ENCODE peak calls at places on chromosome 13, in seven cellular contexts. B is progenitor cell of endocrine pancreas, W is K562, E is IMR-90, A is psoas muscle, G is lower lobe of right lung, L is fibroblast of lung. P is an unnamed sample.

GRCh38 chr13:31349156-31349555 is 149.4 kb downstream of the B3GLCT start:
- DNase-seq in B (no peak), W (no peak), E (no peak), A (no peak), G (no peak), L (no peak), P (no peak)

GRCh38 chr13:45339867-45340266 is 1.1 kb downstream of the TPT1 start:
- DNase-seq in B (no peak), W (no peak), E (no peak), A (no peak), G (no peak), L (no peak), P (no peak)

GRCh38 chr13:99992912-99993311 is 11.3 kb downstream of the ZIC2 start:
- DNase-seq in B (no peak), W (no peak), E (no peak), A (no peak), G (no peak), L (no peak), P (no peak)

GRCh38 chr13:113633485-113633873 is 24.5 kb downstream of the ATP4B start:
- DNase-seq in B (no peak), W (no peak), E (no peak), A (no peak), G (peak), L (no peak), P (no peak)

GRCh38 chr13:27868639-27869435 is 51.0 kb upstream of the PDX1 start:
- DNase-seq in B (no peak), W (no peak), E (peak), A (no peak), G (no peak), L (peak), P (no peak)

GRCh38 chr13:33139186-33139585 is 123.0 kb downstream of the KL start:
- DNase-seq in B (no peak), W (no peak), E (no peak), A (peak), G (no peak), L (no peak), P (no peak)

GRCh38 chr13:33644607-33645543 is 173.1 kb upstream of the RFC3 start:
- DNase-seq in B (no peak), W (no peak), E (peak), A (peak), G (no peak), L (peak), P (no peak)

GRCh38 chr13:70203661-70204229 is 95.5 kb upstream of the KLHL1 start:
- DNase-seq in B (no peak), W (no peak), E (no peak), A (no peak), G (no peak), L (no peak), P (peak)

GRCh38 chr13:99307648-99308339 is 595 bp upstream of the GPR183 start:
- DNase-seq in B (no peak), W (peak), E (peak), A (no peak), G (peak), L (peak), P (no peak)

GRCh38 chr13:64675256-64675892 is 2554.8 kb downstream of the PCDH9 start:
- DNase-seq in B (no peak), W (no peak), E (peak), A (no peak), G (no peak), L (peak), P (no peak)

GRCh38 chr13:110726726-110727125 is 13.2 kb downstream of the ING1 start:
- DNase-seq in B (no peak), W (no peak), E (no peak), A (no peak), G (no peak), L (no peak), P (no peak)

GRCh38 chr13:111652676-111653075 is 332.2 kb downstream of the TEX29 start:
- DNase-seq in B (no peak), W (no peak), E (no peak), A (no peak), G (no peak), L (no peak), P (no peak)

GRCh38 chr13:41199061-41199460 is 4.7 kb upstream of the KBTBD7 start:
- DNase-seq in B (no peak), W (no peak), E (no peak), A (no peak), G (no peak), L (no peak), P (no peak)

GRCh38 chr13:41199526-41199925 is 5.2 kb upstream of the KBTBD7 start:
- DNase-seq in B (no peak), W (no peak), E (no peak), A (no peak), G (no peak), L (no peak), P (no peak)

GRCh38 chr13:41196620-41197019 is 2.3 kb upstream of the KBTBD7 start:
- DNase-seq in B (no peak), W (peak), E (no peak), A (no peak), G (no peak), L (no peak), P (no peak)

GRCh38 chr13:41196011-41196410 is 1.6 kb upstream of the KBTBD7 start:
- DNase-seq in B (no peak), W (no peak), E (no peak), A (no peak), G (no peak), L (no peak), P (no peak)

GRCh38 chr13:41200126-41200525 is 5.8 kb upstream of the KBTBD7 start:
- DNase-seq in B (no peak), W (no peak), E (no peak), A (no peak), G (no peak), L (no peak), P (no peak)
- TF ChIP-seq CTCF in B (no peak), W (no peak), E (no peak), A (no peak), G (no peak), L (no peak), P (no peak)

GRCh38 chr13:47798906-47799305 is 202.2 kb downstream of the SUCLA2 start:
- DNase-seq in B (no peak), W (no peak), E (peak), A (no peak), G (no peak), L (peak), P (no peak)
- TF ChIP-seq CTCF in B (no peak), W (peak), E (peak), A (no peak), G (no peak), L (peak), P (no peak)

DNA sequence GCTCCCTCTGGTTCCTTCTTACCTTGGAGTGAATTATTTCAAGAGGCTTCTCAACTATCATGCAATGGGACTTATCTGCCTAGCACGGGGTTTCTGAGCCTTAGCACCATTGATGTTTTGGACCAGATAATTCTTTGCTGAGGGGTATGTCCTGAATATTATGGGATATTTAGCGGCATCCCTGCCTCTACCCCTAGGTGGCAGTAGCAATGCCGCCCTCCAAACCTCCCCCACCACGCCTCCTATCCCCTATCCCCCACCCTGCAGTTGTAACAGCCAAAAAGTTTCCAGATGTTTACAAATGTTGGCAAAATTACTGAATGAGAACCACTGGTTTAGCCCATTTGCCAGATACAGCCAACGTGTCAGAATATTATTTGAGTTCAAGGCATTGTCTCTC is 125.5 kb downstream of the POSTN start:
- DNase-seq in B (no peak), W (peak), E (no peak), A (no peak), G (no peak), L (no peak), P (no peak)
- TF ChIP-seq CTCF in B (peak), W (no peak), E (no peak), A (no peak), G (no peak), L (no peak), P (no peak)

GRCh38 chr13:51292000-51292550 is 47.4 kb upstream of the SERPINE3 start:
- DNase-seq in B (no peak), W (no peak), E (peak), A (no peak), G (no peak), L (peak), P (no peak)

GRCh38 chr13:51298812-51299211 is 40.7 kb upstream of the SERPINE3 start:
- DNase-seq in B (no peak), W (no peak), E (peak), A (no peak), G (no peak), L (peak), P (no peak)

GRCh38 chr13:51303063-51303552 is 36.4 kb upstream of the SERPINE3 start:
- DNase-seq in B (no peak), W (no peak), E (no peak), A (no peak), G (no peak), L (no peak), P (no peak)

GRCh38 chr13:51297556-51297955 is 41.9 kb upstream of the SERPINE3 start:
- DNase-seq in B (no peak), W (no peak), E (no peak), A (no peak), G (no peak), L (no peak), P (no peak)
- TF ChIP-seq CTCF in B (no peak), W (peak), E (no peak), A (no peak), G (no peak), L (no peak), P (no peak)

DNA sequence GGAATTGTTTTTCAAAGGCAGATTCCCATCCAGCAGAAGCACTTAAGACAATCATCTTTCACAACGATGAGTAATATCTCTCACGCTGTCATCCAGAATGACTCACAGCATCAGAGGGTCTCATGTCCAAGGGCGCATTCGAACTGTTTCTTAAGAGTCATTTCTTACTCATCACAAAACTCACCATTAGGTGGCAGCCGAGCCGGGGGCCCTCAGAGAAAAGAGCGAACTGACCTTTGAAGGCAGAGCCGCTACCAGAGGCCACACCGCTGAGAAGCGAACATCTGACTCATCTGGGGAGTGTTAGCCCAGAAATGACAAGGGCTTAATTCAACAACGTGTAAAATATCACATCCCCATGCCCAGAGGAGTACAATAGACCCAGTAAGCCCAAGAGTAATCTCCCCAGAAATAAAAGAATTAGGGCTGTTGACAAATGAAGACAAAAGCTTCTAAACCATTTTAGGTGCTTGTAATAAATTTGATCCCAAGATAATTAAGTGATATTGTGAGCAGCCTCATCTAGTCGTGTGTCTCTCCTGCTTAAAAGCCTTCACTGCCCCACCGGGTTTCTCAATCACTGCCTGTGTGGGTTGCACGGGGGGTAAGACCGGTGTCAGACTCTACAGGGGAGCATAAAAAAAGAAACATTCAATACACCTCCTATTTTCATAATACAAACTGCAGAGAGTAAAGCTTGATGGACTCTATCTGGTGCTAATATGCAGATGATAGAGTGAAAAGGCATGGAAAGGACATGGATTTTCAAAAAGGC is 96.2 kb downstream of the CYSLTR2 start:
- DNase-seq in B (peak), W (peak), E (peak), A (peak), G (peak), L (peak), P (peak)
- TF ChIP-seq CTCF in B (peak), W (peak), E (peak), A (peak), G (peak), L (peak), P (peak)

GRCh38 chr13:23772717-23773116 is 116.5 kb downstream of the MIPEP start:
- DNase-seq in B (no peak), W (no peak), E (no peak), A (no peak), G (no peak), L (no peak), P (no peak)

GRCh38 chr13:23777571-23777870 is 111.7 kb downstream of the MIPEP start:
- DNase-seq in B (no peak), W (no peak), E (no peak), A (no peak), G (no peak), L (no peak), P (no peak)

GRCh38 chr13:23776698-23777570 is 112.3 kb downstream of the MIPEP start:
- DNase-seq in B (no peak), W (no peak), E (no peak), A (no peak), G (no peak), L (no peak), P (no peak)

GRCh38 chr13:23778879-23779278 is 110.3 kb downstream of the MIPEP start:
- DNase-seq in B (no peak), W (no peak), E (peak), A (no peak), G (no peak), L (peak), P (no peak)

DNA sequence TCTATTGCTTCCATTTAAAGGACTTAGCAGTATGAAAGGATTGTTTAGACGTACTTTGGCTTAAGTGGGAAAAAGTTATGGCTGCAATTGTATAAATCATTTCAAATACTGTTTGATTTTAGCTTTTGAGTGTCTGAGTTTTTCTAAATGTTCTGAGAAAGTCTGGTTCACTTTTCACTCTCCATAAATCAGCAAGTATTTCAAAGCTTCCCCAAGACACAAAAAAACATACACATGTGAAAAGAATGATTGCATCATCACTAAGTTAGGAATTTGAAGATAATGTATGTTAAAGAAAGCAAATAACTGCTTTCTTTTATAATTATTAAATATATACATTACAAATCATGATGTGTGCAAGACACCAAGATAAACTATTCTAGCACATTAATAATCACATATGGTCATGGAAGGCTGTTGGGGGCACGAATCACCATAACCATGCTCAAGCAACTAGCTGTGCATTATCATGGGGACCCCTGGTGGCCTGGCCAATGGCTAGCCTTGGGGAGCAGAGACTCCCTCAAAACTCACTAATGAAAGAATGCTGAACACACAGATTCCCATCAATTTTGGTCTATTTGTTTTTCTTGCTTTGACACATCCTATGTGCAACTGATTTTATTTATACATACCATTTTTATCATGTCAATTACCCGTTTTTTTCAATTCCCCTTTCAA is 111.1 kb downstream of the MIPEP start:
- DNase-seq in B (no peak), W (no peak), E (peak), A (no peak), G (no peak), L (peak), P (no peak)
- TF ChIP-seq CTCF in B (no peak), W (no peak), E (peak), A (no peak), G (no peak), L (peak), P (no peak)

GRCh38 chr13:25690582-25690981 is 318.8 kb downstream of the ATP8A2 start:
- DNase-seq in B (no peak), W (no peak), E (no peak), A (no peak), G (no peak), L (no peak), P (no peak)
- TF ChIP-seq CTCF in B (no peak), W (no peak), E (no peak), A (no peak), G (no peak), L (no peak), P (no peak)

GRCh38 chr13:24671367-24672117 is 8.7 kb upstream of the ATP12A start:
- DNase-seq in B (no peak), W (peak), E (peak), A (no peak), G (no peak), L (peak), P (no peak)
- TF ChIP-seq CTCF in B (peak), W (peak), E (peak), A (peak), G (peak), L (peak), P (peak)

GRCh38 chr13:54445453-54445852 is 1416.8 kb downstream of the OLFM4 start:
- DNase-seq in B (no peak), W (no peak), E (no peak), A (no peak), G (no peak), L (no peak), P (no peak)

GRCh38 chr13:54445865-54446264 is 1417.3 kb downstream of the OLFM4 start:
- DNase-seq in B (no peak), W (no peak), E (no peak), A (no peak), G (no peak), L (no peak), P (no peak)

GRCh38 chr13:54449922-54450321 is 1421.3 kb downstream of the OLFM4 start:
- DNase-seq in B (no peak), W (no peak), E (no peak), A (no peak), G (no peak), L (no peak), P (no peak)
- TF ChIP-seq CTCF in B (peak), W (no peak), E (no peak), A (no peak), G (no peak), L (no peak), P (peak)